ENCODE peak calls at places on chromosomes 6 and 20, in five cellular contexts. One of them, this sample, is unnamed.

GRCh38 chr6:46781478-46782378 is 11.5 kb upstream of the MEP1A start:
- DNase-seq in A673: peak
- DNase-seq in upper lobe of right lung: no peak
- DNase-seq in pancreas: peak
- DNase-seq in astrocyte of the spinal cord: peak
- DNase-seq in this sample: peak

GRCh38 chr20:952196-952795 is 36.2 kb upstream of the ANGPT4 start:
- DNase-seq in astrocyte of the spinal cord: no peak
- DNase-seq in A673: no peak
- DNase-seq in pancreas: no peak
- DNase-seq in upper lobe of right lung: no peak
- DNase-seq in this sample: no peak

GRCh38 chr6:11324453-11325023 is 92.1 kb upstream of the NEDD9 start:
- DNase-seq in pancreas: no peak
- DNase-seq in upper lobe of right lung: no peak
- DNase-seq in astrocyte of the spinal cord: no peak
- DNase-seq in A673: no peak
- DNase-seq in this sample: peak

GRCh38 chr20:5720696-5721095 is 29.5 kb upstream of the SHLD1 start:
- DNase-seq in pancreas: no peak
- DNase-seq in A673: no peak
- DNase-seq in astrocyte of the spinal cord: no peak
- DNase-seq in upper lobe of right lung: no peak
- DNase-seq in this sample: peak

GRCh38 chr20:10927011-10927583 is 253.3 kb upstream of the JAG1 start:
- DNase-seq in A673: no peak
- DNase-seq in astrocyte of the spinal cord: no peak
- DNase-seq in pancreas: no peak
- DNase-seq in upper lobe of right lung: no peak
- DNase-seq in this sample: no peak

GRCh38 chr20:8151371-8151770 is 19.3 kb downstream of the PLCB1 start:
- DNase-seq in astrocyte of the spinal cord: peak
- DNase-seq in pancreas: no peak
- DNase-seq in upper lobe of right lung: no peak
- DNase-seq in A673: no peak
- DNase-seq in this sample: peak

GRCh38 chr6:1123976-1124375 is 187.9 kb upstream of the FOXQ1 start:
- DNase-seq in upper lobe of right lung: no peak
- DNase-seq in pancreas: peak
- DNase-seq in astrocyte of the spinal cord: no peak
- DNase-seq in A673: no peak
- DNase-seq in this sample: no peak

GRCh38 chr20:45345104-45345936 is 2.9 kb downstream of the SDC4 start:
- DNase-seq in A673: no peak
- DNase-seq in astrocyte of the spinal cord: no peak
- DNase-seq in pancreas: peak
- DNase-seq in upper lobe of right lung: peak
- DNase-seq in this sample: no peak

GRCh38 chr20:47427746-47428145 is 71.2 kb upstream of the ZMYND8 start:
- DNase-seq in pancreas: no peak
- DNase-seq in A673: no peak
- DNase-seq in upper lobe of right lung: no peak
- DNase-seq in astrocyte of the spinal cord: no peak
- DNase-seq in this sample: no peak

GRCh38 chr6:142946924-142947701 is 2.1 kb upstream of the HIVEP2 start:
- DNase-seq in upper lobe of right lung: peak
- DNase-seq in pancreas: peak
- DNase-seq in A673: peak
- DNase-seq in astrocyte of the spinal cord: peak
- DNase-seq in this sample: peak

GRCh38 chr6:5464096-5464885 is 203.0 kb downstream of the FARS2 start:
- DNase-seq in astrocyte of the spinal cord: peak
- DNase-seq in upper lobe of right lung: no peak
- DNase-seq in pancreas: no peak
- DNase-seq in A673: peak
- DNase-seq in this sample: peak

GRCh38 chr6:5462856-5463255 is 201.5 kb downstream of the FARS2 start:
- DNase-seq in upper lobe of right lung: no peak
- DNase-seq in pancreas: no peak
- DNase-seq in astrocyte of the spinal cord: peak
- DNase-seq in A673: no peak
- DNase-seq in this sample: no peak

GRCh38 chr6:5468586-5468985 is 207.3 kb downstream of the FARS2 start:
- DNase-seq in pancreas: no peak
- DNase-seq in astrocyte of the spinal cord: no peak
- DNase-seq in A673: peak
- DNase-seq in upper lobe of right lung: no peak
- DNase-seq in this sample: peak

GRCh38 chr6:5469101-5469846 is 208.0 kb downstream of the FARS2 start:
- DNase-seq in A673: peak
- DNase-seq in pancreas: no peak
- DNase-seq in astrocyte of the spinal cord: no peak
- DNase-seq in upper lobe of right lung: no peak
- DNase-seq in this sample: no peak

DNA sequence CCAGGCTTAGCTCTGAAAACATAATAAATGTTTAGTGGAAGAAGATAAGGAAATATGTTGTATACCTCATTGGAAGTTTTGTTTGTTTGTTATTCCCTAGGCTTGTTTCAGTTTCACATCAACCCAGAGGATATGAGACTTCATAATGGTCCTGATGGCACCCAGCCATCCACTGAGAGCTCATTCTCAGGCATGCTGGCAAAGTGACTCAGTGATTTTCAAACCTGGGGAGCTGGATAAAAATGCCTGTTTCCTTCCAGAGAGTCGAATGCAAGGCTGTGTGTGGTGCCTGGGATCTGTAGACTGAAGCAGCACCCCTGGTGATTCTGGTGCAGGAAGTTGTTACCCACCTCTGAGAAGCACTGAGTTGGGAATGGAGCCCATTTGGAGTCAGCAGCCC is 205.1 kb downstream of the FARS2 start:
- DNase-seq in A673: peak
- DNase-seq in pancreas: no peak
- DNase-seq in upper lobe of right lung: no peak
- DNase-seq in astrocyte of the spinal cord: peak
- DNase-seq in this sample: peak
- TF ChIP-seq CTCF in A673: no peak
- TF ChIP-seq CTCF in pancreas: no peak
- TF ChIP-seq CTCF in upper lobe of right lung: no peak
- TF ChIP-seq CTCF in astrocyte of the spinal cord: no peak
- TF ChIP-seq CTCF in this sample: no peak

DNA sequence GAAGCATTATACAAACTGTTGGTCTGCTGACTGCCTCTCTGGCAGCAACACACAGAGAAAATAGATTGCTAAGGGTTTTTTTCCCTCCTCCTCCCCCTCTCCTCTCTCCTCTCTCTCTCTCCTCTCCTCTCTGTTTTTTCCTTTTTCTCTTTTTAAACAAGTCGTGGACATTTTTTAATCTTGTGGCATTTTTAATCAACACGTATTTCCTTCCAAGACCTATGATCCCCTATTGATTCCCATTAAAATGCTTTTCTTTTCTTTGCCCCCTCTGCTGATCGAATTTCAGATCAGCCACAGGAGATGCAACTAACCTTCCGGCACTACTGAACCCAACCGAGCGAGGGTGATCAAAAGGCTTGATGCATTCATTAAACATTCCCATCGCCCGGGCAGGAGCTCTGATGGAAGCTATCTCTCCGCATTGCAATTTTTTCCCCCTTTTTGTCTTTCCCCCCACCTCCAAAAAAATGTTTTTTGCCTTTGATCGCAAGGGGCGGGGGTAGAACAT is 90.7 kb upstream of the ARID1B start:
- DNase-seq in astrocyte of the spinal cord: peak
- DNase-seq in upper lobe of right lung: no peak
- DNase-seq in A673: no peak
- DNase-seq in pancreas: peak
- DNase-seq in this sample: peak
- TF ChIP-seq CTCF in astrocyte of the spinal cord: peak
- TF ChIP-seq CTCF in upper lobe of right lung: peak
- TF ChIP-seq CTCF in A673: peak
- TF ChIP-seq CTCF in pancreas: peak
- TF ChIP-seq CTCF in this sample: peak

DNA sequence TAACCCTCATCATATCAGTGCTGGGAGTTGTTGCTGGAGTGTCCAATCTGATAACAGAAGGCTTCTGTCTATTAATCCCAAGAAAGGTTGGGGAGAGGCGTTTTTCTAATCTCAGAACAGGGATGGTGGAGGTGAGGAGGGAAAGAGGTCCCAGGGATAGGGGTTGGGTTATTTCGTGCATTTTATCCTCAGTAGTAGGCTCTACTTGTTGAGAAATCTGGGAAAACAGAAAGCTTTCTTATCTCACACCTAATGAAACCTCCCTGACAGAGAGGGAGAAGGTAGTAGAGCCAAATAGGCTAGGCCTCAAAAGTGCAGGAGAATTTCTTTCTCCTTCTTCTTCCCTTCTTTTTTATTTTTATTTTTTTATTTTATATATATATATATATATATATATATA is 281.8 kb upstream of the MAP3K7 start:
- DNase-seq in astrocyte of the spinal cord: no peak
- DNase-seq in pancreas: no peak
- DNase-seq in upper lobe of right lung: no peak
- DNase-seq in A673: no peak
- DNase-seq in this sample: no peak
- TF ChIP-seq CTCF in astrocyte of the spinal cord: no peak
- TF ChIP-seq CTCF in pancreas: no peak
- TF ChIP-seq CTCF in upper lobe of right lung: no peak
- TF ChIP-seq CTCF in A673: no peak
- TF ChIP-seq CTCF in this sample: no peak

GRCh38 chr6:108562503-108562993 is 1.8 kb downstream of the FOXO3 start:
- DNase-seq in astrocyte of the spinal cord: peak
- DNase-seq in pancreas: peak
- DNase-seq in upper lobe of right lung: peak
- DNase-seq in A673: peak
- DNase-seq in this sample: peak

GRCh38 chr6:108559097-108559883 is 1.4 kb upstream of the FOXO3 start:
- DNase-seq in upper lobe of right lung: peak
- DNase-seq in astrocyte of the spinal cord: peak
- DNase-seq in pancreas: peak
- DNase-seq in A673: peak
- DNase-seq in this sample: peak

GRCh38 chr6:108559884-108560462 is 744 bp upstream of the FOXO3 start:
- DNase-seq in upper lobe of right lung: no peak
- DNase-seq in pancreas: peak
- DNase-seq in A673: peak
- DNase-seq in astrocyte of the spinal cord: peak
- DNase-seq in this sample: peak

GRCh38 chr6:108561742-108562502 is 1.2 kb downstream of the FOXO3 start:
- DNase-seq in upper lobe of right lung: peak
- DNase-seq in A673: peak
- DNase-seq in astrocyte of the spinal cord: peak
- DNase-seq in pancreas: peak
- DNase-seq in this sample: no peak

DNA sequence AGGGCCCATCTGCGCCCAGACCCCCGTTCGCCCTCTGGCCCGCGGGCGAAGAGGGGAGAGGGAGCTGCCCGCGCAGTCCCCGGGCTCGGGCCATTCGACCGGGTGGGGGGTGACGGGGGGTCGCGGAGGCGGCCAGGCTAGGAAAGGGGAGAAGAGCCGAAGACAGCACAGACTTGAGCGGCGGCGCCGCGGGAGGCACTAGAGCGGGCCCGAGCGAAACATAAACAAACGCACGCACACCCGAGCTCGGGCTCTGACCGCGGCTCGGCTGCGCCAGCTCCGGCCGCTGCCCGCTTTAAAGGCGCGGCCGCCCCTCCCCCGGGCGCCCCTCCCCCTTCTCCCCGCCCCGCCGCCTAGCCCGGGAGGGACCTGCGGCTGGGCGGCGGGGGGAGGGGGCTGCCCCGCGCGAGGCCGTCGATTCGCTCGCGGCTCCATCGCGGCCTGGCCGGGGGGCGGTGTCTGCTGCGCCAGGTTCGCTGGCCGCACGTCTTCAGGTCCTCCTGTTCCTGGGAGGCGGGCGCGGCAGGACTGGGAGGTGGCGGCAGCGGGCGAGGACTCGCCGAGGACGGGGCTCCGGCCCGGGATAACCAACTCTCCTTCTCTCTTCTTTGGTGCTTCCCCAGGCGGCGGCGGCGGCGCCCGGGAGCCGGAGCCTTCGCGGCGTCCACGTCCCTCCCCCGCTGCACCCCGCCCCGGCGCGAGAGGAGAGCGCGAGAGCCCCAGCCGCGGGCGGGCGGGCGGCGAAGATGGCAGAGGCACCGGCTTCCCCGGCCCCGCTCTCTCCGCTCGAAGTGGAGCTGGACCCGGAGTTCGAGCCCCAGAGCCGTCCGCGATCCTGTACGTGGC is at the start of gene FOXO3:
- DNase-seq in astrocyte of the spinal cord: peak
- DNase-seq in upper lobe of right lung: peak
- DNase-seq in A673: peak
- DNase-seq in pancreas: peak
- DNase-seq in this sample: peak
- TF ChIP-seq CTCF in astrocyte of the spinal cord: no peak
- TF ChIP-seq CTCF in upper lobe of right lung: no peak
- TF ChIP-seq CTCF in A673: no peak
- TF ChIP-seq CTCF in pancreas: no peak
- TF ChIP-seq CTCF in this sample: no peak

GRCh38 chr6:168619560-168620314 is 178.8 kb downstream of the SMOC2 start:
- DNase-seq in upper lobe of right lung: no peak
- DNase-seq in A673: peak
- DNase-seq in pancreas: no peak
- DNase-seq in astrocyte of the spinal cord: no peak
- DNase-seq in this sample: no peak

GRCh38 chr6:168618546-168619315 is 177.7 kb downstream of the SMOC2 start:
- DNase-seq in A673: no peak
- DNase-seq in astrocyte of the spinal cord: no peak
- DNase-seq in pancreas: no peak
- DNase-seq in upper lobe of right lung: no peak
- DNase-seq in this sample: no peak

GRCh38 chr6:168615837-168616236 is 174.9 kb downstream of the SMOC2 start:
- DNase-seq in pancreas: no peak
- DNase-seq in upper lobe of right lung: no peak
- DNase-seq in astrocyte of the spinal cord: no peak
- DNase-seq in A673: no peak
- DNase-seq in this sample: no peak

GRCh38 chr6:168612586-168612985 is 171.6 kb downstream of the SMOC2 start:
- DNase-seq in pancreas: no peak
- DNase-seq in astrocyte of the spinal cord: no peak
- DNase-seq in upper lobe of right lung: no peak
- DNase-seq in A673: no peak
- DNase-seq in this sample: no peak

GRCh38 chr6:168616807-168617756 is 176.1 kb downstream of the SMOC2 start:
- DNase-seq in A673: no peak
- DNase-seq in pancreas: no peak
- DNase-seq in upper lobe of right lung: no peak
- DNase-seq in astrocyte of the spinal cord: no peak
- DNase-seq in this sample: peak
- TF ChIP-seq CTCF in A673: peak
- TF ChIP-seq CTCF in pancreas: no peak
- TF ChIP-seq CTCF in upper lobe of right lung: peak
- TF ChIP-seq CTCF in astrocyte of the spinal cord: no peak
- TF ChIP-seq CTCF in this sample: no peak